ENCODE peak calls at places on chromosome 7, in five cellular contexts. U is prostate gland, R is HCT116, B is stomach, W is esophagus muscularis mucosa. C is an unnamed sample.

GRCh38 chr7:50956522-50957155 is 173.9 kb upstream of the GRB10 start:
- DNase-seq in U (no peak), R (no peak), B (no peak), W (peak), C (no peak)

GRCh38 chr7:139557857-139558581 is 34.5 kb downstream of the CLEC2L start:
- DNase-seq in U (no peak), R (no peak), B (no peak), W (no peak), C (no peak)

GRCh38 chr7:82167568-82168314 is 275.8 kb downstream of the CACNA2D1 start:
- DNase-seq in U (no peak), R (no peak), B (no peak), W (no peak), C (no peak)

GRCh38 chr7:131945313-131945831 is 388.9 kb upstream of the PODXL start:
- DNase-seq in U (peak), R (peak), B (peak), W (no peak), C (no peak)

GRCh38 chr7:25179771-25180591 is 48.3 kb downstream of the NPVF start:
- DNase-seq in U (peak), R (peak), B (peak), W (peak), C (peak)

GRCh38 chr7:6510476-6511133 is 40.7 kb downstream of the GRID2IP start:
- DNase-seq in U (no peak), R (no peak), B (no peak), W (no peak), C (no peak)

GRCh38 chr7:76346778-76347177 is 12.0 kb downstream of the YWHAG start:
- DNase-seq in U (no peak), R (no peak), B (no peak), W (no peak), C (no peak)

GRCh38 chr7:84058311-84059076 is 136.1 kb downstream of the SEMA3A start:
- DNase-seq in U (no peak), R (no peak), B (no peak), W (no peak), C (no peak)

GRCh38 chr7:30308392-30308791 is 24.0 kb downstream of the ZNRF2 start:
- DNase-seq in U (no peak), R (no peak), B (no peak), W (no peak), C (no peak)

GRCh38 chr7:40680657-40681056 is 545.9 kb downstream of the SUGCT start:
- DNase-seq in U (no peak), R (peak), B (no peak), W (no peak), C (no peak)

GRCh38 chr7:123747620-123748141 is 1.1 kb downstream of the WASL start:
- DNase-seq in U (peak), R (peak), B (peak), W (no peak), C (peak)
- TF ChIP-seq POLR2AphosphoS5 in U (peak), R (no peak), B (peak), W (peak), C (no peak)

DNA sequence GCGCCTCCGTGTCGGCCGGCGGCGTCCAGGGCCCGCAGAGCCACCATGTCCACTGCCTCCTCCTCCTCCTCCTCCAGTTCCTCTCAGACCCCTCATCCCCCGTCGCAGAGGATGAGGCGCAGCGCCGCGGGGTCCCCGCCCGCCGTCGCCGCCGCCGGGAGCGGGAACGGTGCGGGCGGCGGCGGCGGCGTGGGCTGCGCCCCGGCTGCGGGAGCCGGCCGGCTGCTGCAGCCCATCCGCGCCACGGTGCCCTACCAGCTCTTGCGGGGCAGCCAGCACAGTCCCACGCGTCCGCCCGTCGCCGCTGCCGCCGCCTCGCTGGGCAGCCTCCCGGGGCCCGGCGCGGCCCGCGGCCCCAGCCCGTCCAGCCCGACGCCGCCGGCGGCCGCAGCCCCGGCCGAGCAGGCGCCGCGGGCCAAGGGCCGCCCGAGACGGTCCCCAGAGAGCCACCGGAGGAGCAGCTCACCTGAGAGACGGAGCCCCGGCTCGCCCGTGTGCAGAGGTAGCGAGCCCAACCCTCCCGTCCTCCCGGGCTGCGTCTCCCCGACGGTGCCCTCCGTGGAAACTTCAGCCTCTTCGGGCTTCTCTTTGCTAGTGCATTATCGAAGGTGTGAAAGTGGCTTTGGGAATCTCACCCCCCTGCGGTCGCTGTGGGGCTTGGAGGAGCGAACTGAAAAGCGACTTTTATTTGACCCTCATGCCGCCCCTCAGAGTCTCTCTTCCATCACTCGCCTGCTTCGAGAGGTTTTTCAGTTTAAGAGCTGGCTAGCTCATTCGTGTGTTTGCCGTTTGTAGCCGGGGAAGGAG is 913 bp downstream of the GLCCI1 start:
- DNase-seq in U (peak), R (no peak), B (peak), W (no peak), C (no peak)
- TF ChIP-seq POLR2AphosphoS5 in U (peak), R (no peak), B (peak), W (no peak), C (no peak)

DNA sequence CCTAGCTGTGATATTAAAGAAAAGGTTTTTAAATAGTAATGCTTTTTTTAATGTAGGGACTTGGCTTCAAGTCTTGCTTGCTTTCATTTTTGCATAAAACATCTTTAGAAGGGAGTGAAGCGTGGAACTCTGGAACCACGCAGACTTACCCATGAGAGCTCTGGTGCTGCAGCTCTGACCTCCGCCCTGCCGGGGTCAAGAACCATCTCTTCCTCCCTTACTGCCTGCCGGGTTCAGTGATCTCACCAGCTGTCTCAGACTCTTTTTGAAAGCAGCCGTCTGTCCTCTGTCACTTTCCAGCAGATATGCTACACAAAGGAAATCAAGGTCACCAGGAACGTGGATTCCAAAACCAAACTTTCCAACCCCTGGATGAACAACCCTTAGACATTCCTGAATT is 353.8 kb downstream of the GPR37 start:
- DNase-seq in U (no peak), R (no peak), B (no peak), W (no peak), C (no peak)
- TF ChIP-seq POLR2AphosphoS5 in U (no peak), R (no peak), B (no peak), W (no peak), C (no peak)

GRCh38 chr7:73831656-73832579 is 1.1 kb downstream of the CLDN4 start:
- DNase-seq in U (peak), R (peak), B (peak), W (no peak), C (peak)
- TF ChIP-seq POLR2AphosphoS5 in U (peak), R (peak), B (peak), W (no peak), C (peak)

GRCh38 chr7:150404785-150405583 is 25.9 kb downstream of the ZNF775 start:
- DNase-seq in U (peak), R (peak), B (peak), W (peak), C (peak)
- TF ChIP-seq POLR2AphosphoS5 in U (peak), R (peak), B (peak), W (peak), C (peak)